ENCODE peak calls at places on chromosome 12, in eight cellular contexts. O is GM10248, M is endothelial cell, B is Panc1, S is tibial nerve, I is fibroblast of lung, N is HFF-Myc, L is endothelial cell of umbilical vein. V is an unnamed sample.

GRCh38 chr12:97650242-97650641 is 187.6 kb downstream of the RMST start:
- DNase-seq in O (no peak), M (no peak), B (no peak), S (no peak), I (no peak), N (no peak), L (no peak), V (no peak)

GRCh38 chr12:120093592-120094355 is 22.8 kb downstream of the RAB35 start:
- DNase-seq in O (no peak), M (no peak), B (no peak), S (no peak), I (peak), N (no peak), L (no peak), V (no peak)

GRCh38 chr12:124344526-124344925 is 49.6 kb downstream of the RFLNA start:
- DNase-seq in O (no peak), M (no peak), B (no peak), S (no peak), I (no peak), N (no peak), L (no peak), V (no peak)

GRCh38 chr12:1972260-1972659 is 32.0 kb downstream of the DCP1B start:
- DNase-seq in O (no peak), M (no peak), B (no peak), S (no peak), I (peak), N (no peak), L (no peak), V (no peak)

GRCh38 chr12:64522807-64523206 is 70.9 kb downstream of the TBK1 start:
- DNase-seq in O (no peak), M (no peak), B (no peak), S (no peak), I (peak), N (no peak), L (no peak), V (no peak)

GRCh38 chr12:24895612-24896011 is 53.3 kb downstream of the BCAT1 start:
- DNase-seq in O (no peak), M (no peak), B (no peak), S (no peak), I (peak), N (no peak), L (peak), V (no peak)

GRCh38 chr12:100717733-100718067 is 76.9 kb upstream of the ANO4 start:
- DNase-seq in O (no peak), M (no peak), B (no peak), S (no peak), I (peak), N (no peak), L (no peak), V (no peak)

GRCh38 chr12:39239484-39240143 is 203.3 kb downstream of the KIF21A start:
- DNase-seq in O (no peak), M (no peak), B (no peak), S (no peak), I (no peak), N (no peak), L (no peak), V (no peak)

GRCh38 chr12:6570264-6570887 is 2.3 kb upstream of the NOP2 start:
- DNase-seq in O (peak), M (peak), B (no peak), S (no peak), I (peak), N (no peak), L (peak), V (no peak)

GRCh38 chr12:62622177-62622576 is 155.6 kb downstream of the MON2 start:
- DNase-seq in O (no peak), M (no peak), B (no peak), S (no peak), I (no peak), N (no peak), L (no peak), V (no peak)

GRCh38 chr12:107645630-107646333 is 39.8 kb upstream of the PWP1 start:
- DNase-seq in O (no peak), M (no peak), B (no peak), S (peak), I (no peak), N (no peak), L (peak), V (no peak)

GRCh38 chr12:9760699-9761406 is at the start of gene CD69:
- DNase-seq in O (peak), M (no peak), B (no peak), S (no peak), I (no peak), N (no peak), L (peak), V (peak)

GRCh38 chr12:50240792-50241114 is 42.6 kb downstream of the LIMA1 start:
- DNase-seq in O (no peak), M (no peak), B (no peak), S (no peak), I (no peak), N (no peak), L (no peak), V (no peak)

GRCh38 chr12:57215668-57216013 is 953 bp upstream of the NXPH4 start:
- DNase-seq in O (peak), M (no peak), B (no peak), S (no peak), I (no peak), N (no peak), L (no peak), V (no peak)

GRCh38 chr12:119456824-119457223 is 122.3 kb downstream of the CCDC60 start:
- DNase-seq in O (no peak), M (no peak), B (no peak), S (no peak), I (no peak), N (no peak), L (no peak), V (no peak)

GRCh38 chr12:29662737-29663323 is 120.9 kb downstream of the TMTC1 start:
- DNase-seq in O (no peak), M (no peak), B (no peak), S (no peak), I (no peak), N (no peak), L (no peak), V (no peak)

GRCh38 chr12:508795-509194 is 49.1 kb downstream of the B4GALNT3 start:
- DNase-seq in O (no peak), M (no peak), B (no peak), S (no peak), I (no peak), N (no peak), L (no peak), V (no peak)

GRCh38 chr12:127223011-127223410 is 1044.0 kb upstream of the TMEM132C start:
- DNase-seq in O (no peak), M (no peak), B (no peak), S (no peak), I (no peak), N (no peak), L (no peak), V (no peak)

GRCh38 chr12:50246873-50247612 is 36.3 kb downstream of the LIMA1 start:
- DNase-seq in O (peak), M (no peak), B (peak), S (peak), I (peak), N (peak), L (peak), V (no peak)

GRCh38 chr12:6386522-6386921 is 2.6 kb downstream of the LTBR start:
- DNase-seq in O (no peak), M (no peak), B (no peak), S (no peak), I (no peak), N (no peak), L (no peak), V (no peak)

GRCh38 chr12:22018860-22019259 is 27.2 kb upstream of the CMAS start:
- DNase-seq in O (peak), M (no peak), B (no peak), S (no peak), I (peak), N (no peak), L (peak), V (no peak)

GRCh38 chr12:75305412-75306332 is 24.5 kb downstream of the CAPS2 start:
- DNase-seq in O (no peak), M (no peak), B (no peak), S (no peak), I (no peak), N (no peak), L (no peak), V (no peak)

GRCh38 chr12:39426636-39427245 is 16.2 kb downstream of the KIF21A start:
- DNase-seq in O (no peak), M (no peak), B (no peak), S (no peak), I (peak), N (peak), L (no peak), V (no peak)

GRCh38 chr12:10829994-10830393 is 3.8 kb upstream of the TAS2R10 start:
- DNase-seq in O (no peak), M (no peak), B (no peak), S (no peak), I (no peak), N (no peak), L (no peak), V (no peak)

GRCh38 chr12:51527872-51528271 is 63.2 kb upstream of the SCN8A start:
- DNase-seq in O (no peak), M (no peak), B (no peak), S (no peak), I (no peak), N (no peak), L (no peak), V (no peak)

GRCh38 chr12:101086490-101086889 is 123.5 kb downstream of the SLC5A8 start:
- DNase-seq in O (no peak), M (peak), B (no peak), S (no peak), I (no peak), N (peak), L (no peak), V (no peak)

GRCh38 chr12:59040651-59041050 is 120.3 kb upstream of the LRIG3 start:
- DNase-seq in O (no peak), M (peak), B (no peak), S (no peak), I (peak), N (peak), L (peak), V (no peak)

GRCh38 chr12:88993655-88994054 is 358.6 kb downstream of the DUSP6 start:
- DNase-seq in O (peak), M (no peak), B (peak), S (no peak), I (peak), N (peak), L (peak), V (peak)

GRCh38 chr12:31650927-31651326 is 8.6 kb upstream of the ETFBKMT start:
- DNase-seq in O (no peak), M (no peak), B (no peak), S (no peak), I (no peak), N (no peak), L (no peak), V (no peak)

GRCh38 chr12:6852651-6853354 is 853 bp downstream of the USP5 start:
- DNase-seq in O (no peak), M (no peak), B (no peak), S (no peak), I (peak), N (no peak), L (peak), V (no peak)

GRCh38 chr12:77521458-77522115 is 309.1 kb upstream of the NAV3 start:
- DNase-seq in O (no peak), M (no peak), B (no peak), S (no peak), I (peak), N (peak), L (no peak), V (no peak)

GRCh38 chr12:24719293-24719721 is 229.6 kb downstream of the BCAT1 start:
- DNase-seq in O (no peak), M (no peak), B (no peak), S (no peak), I (peak), N (peak), L (peak), V (no peak)

GRCh38 chr12:99053599-99054362 is 408.7 kb downstream of the APAF1 start:
- DNase-seq in O (no peak), M (no peak), B (no peak), S (no peak), I (peak), N (no peak), L (no peak), V (no peak)

GRCh38 chr12:2586159-2587035 is 208.4 kb upstream of the FKBP4 start:
- DNase-seq in O (no peak), M (no peak), B (no peak), S (no peak), I (no peak), N (no peak), L (no peak), V (no peak)

GRCh38 chr12:104374806-104375205 is 71.3 kb downstream of the EID3 start:
- DNase-seq in O (no peak), M (no peak), B (no peak), S (no peak), I (no peak), N (no peak), L (no peak), V (no peak)

DNA sequence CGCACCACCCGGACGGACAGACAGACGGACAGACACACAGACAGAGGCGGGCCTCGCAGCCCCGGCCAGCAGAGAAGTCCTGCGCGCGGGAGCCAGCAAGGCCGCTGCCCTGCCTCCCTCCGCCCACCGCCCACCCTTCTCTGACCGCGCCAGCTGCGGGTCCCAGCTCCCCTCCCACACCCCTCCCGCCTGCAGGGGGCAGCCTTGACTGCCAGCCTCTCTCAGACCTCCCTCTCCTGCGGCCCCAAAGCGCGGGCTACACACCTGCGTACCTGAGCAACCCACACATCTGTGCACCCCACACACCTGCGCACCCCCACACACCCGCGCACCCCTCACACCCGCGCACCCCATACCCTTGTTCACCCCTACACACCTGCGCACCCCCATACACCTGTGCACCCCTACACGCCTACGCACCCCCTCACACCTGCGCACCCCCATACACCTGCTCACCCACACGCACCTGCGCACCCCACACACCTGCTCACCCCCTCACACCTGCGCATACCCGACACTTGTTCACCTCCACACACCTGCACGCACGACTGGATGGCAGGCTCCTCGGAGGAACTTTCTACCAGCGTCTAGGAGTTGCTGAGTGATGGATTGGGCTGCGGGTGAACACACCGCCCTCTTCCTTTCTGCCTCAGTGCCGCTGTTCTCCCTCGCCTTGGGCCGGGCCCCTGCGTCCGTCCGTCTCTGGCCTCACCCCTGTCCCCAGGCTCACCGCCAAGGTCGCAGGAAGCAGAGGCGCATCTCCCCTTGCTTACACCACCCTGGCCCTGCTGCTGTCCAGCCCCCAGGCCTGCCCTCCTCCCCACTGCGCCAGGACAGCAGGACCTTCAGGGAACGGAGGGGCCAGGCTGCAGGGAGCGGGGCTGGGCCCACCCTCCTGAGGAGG is 20.8 kb upstream of the TMEM106C start:
- DNase-seq in O (peak), M (peak), B (no peak), S (no peak), I (no peak), N (no peak), L (no peak), V (no peak)
- TF ChIP-seq CTCF in O (peak), M (peak), B (no peak), S (no peak), I (no peak), N (no peak), L (peak), V (peak)

GRCh38 chr12:102687523-102687922 is 207.2 kb upstream of the IGF1 start:
- DNase-seq in O (no peak), M (no peak), B (no peak), S (peak), I (no peak), N (no peak), L (no peak), V (no peak)
- TF ChIP-seq CTCF in O (no peak), M (no peak), B (no peak), S (no peak), I (no peak), N (no peak), L (no peak), V (no peak)

GRCh38 chr12:110704750-110705149 is 15.8 kb upstream of the HVCN1 start:
- DNase-seq in O (peak), M (no peak), B (no peak), S (no peak), I (no peak), N (no peak), L (no peak), V (no peak)
- TF ChIP-seq CTCF in O (peak), M (no peak), B (no peak), S (no peak), I (no peak), N (peak), L (no peak), V (peak)

DNA sequence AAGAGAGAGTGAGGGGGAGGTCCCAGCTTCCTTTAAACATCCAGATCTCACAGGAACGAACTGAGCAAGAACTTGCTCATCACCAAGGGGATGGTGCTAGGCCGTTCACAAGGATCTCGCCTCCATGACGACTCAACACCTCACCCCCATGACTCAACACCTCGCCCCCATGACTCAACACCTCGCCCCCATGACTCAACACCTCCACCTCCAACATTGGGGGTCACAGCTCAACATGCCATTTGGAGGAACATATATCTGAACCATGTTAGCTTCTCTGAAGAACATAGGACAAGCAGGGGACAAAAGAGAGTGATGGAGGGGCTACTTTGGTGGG is 66.0 kb upstream of the LHX5 start:
- DNase-seq in O (no peak), M (no peak), B (no peak), S (no peak), I (no peak), N (peak), L (no peak), V (no peak)
- TF ChIP-seq CTCF in O (no peak), M (no peak), B (no peak), S (no peak), I (no peak), N (no peak), L (no peak), V (no peak)

DNA sequence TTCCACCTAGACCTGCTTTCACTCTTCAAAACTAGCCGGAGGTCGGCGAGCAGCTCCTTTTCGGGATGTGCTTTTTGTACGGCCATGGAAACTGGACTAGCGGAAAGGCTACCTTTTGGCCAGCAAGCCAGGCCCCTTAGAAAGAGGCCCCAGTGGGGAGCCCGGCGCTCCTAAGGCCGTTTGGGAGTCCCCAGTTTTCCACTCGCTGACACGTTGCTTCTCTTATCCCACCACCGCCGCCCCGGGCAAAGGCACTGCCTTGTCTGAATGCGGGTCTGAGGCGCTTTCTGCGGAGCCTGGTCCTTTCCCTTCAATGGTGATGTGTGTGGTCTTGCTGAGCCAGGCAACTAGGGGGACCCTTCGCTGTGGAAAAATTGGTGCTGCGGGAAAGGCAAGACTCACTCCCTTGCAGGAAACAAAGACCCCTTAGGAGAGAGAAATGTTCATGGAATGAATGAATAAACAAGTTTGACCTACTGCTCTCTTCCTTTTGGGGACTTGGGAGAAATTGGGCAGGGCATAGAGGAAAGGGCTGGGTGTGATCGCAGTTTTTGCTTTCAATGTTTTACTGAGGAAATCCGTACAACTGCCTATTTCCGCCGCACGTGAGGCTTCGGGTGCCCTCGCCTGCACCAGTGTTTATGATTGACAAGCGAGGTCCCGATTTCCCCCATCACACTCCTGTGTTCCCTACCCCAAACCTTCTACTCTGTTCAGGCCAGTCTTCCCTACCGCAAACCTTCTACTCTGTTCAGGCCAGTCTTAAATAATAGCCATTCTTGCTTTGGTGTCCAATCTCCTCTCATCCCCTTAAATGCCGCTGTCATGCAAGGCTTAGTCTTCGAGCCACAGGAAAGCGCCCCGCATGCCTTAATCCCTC is 970 bp upstream of the SLC38A2 start:
- DNase-seq in O (peak), M (peak), B (no peak), S (peak), I (peak), N (no peak), L (peak), V (no peak)
- TF ChIP-seq CTCF in O (no peak), M (no peak), B (no peak), S (no peak), I (no peak), N (no peak), L (peak), V (no peak)

DNA sequence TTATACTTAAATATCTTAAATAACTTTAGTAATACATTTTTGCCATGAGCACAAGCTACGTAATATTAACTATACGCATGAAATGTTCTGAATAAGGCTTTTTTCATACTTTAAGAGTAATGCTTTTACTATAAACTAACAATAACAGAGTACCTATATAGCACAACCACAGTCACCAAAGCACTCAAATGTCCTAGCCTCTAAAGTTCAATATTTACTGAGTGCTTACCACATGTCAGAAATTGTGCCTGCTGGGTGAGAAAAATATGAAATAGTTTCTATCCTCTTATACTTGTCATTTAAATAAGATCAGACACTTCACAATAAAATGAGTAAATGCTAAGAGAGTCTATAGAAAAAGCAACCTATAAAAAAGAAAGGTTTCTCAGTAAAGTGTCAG is 83.1 kb downstream of the SH2B3 start:
- DNase-seq in O (no peak), M (no peak), B (no peak), S (no peak), I (no peak), N (no peak), L (no peak), V (no peak)
- TF ChIP-seq CTCF in O (no peak), M (no peak), B (no peak), S (no peak), I (no peak), N (no peak), L (no peak), V (no peak)